ENCODE peak calls at places on chromosomes 11 and 22, in four cellular contexts. W, B, M and S are unnamed samples.

GRCh38 chr22:32648486-32648885 is 153.0 kb upstream of the TIMP3 start:
- DNase-seq in M (no peak), B (no peak), W (no peak), S (no peak)

GRCh38 chr11:96159968-96160367 is 183.0 kb downstream of the MAML2 start:
- DNase-seq in W (no peak), B (no peak), M (no peak), S (no peak)

GRCh38 chr22:36397081-36397766 is 9.5 kb upstream of the MYH9 start:
- DNase-seq in B (no peak), M (no peak), W (peak; percentile 76), S (no peak)

GRCh38 chr11:105915036-105915435 is 107.0 kb downstream of the MSANTD4 start:
- DNase-seq in M (no peak), W (no peak), B (no peak), S (no peak)

GRCh38 chr11:2562181-2562581 is 117.4 kb downstream of the KCNQ1 start:
- DNase-seq in M (no peak), B (no peak), W (no peak), S (no peak)

GRCh38 chr11:126118806-126119205 is 56.1 kb upstream of the CDON start:
- DNase-seq in W (no peak), M (no peak), B (no peak), S (no peak)

GRCh38 chr22:20258584-20259335 is 9.4 kb downstream of the RTN4R start:
- DNase-seq in W (no peak), M (no peak), B (no peak), S (no peak)

GRCh38 chr22:39665229-39665628 is 94.7 kb downstream of the CACNA1I start:
- DNase-seq in M (no peak), B (no peak), W (peak; percentile 41), S (no peak)

GRCh38 chr11:83574516-83574915 is 288.3 kb upstream of the CCDC90B start:
- DNase-seq in W (peak; percentile 26), B (no peak), M (no peak), S (no peak)

GRCh38 chr11:66046901-66047300 is 2.1 kb downstream of the GAL3ST3 start:
- DNase-seq in M (no peak), B (no peak), W (no peak), S (no peak)

GRCh38 chr22:44437493-44438015 is 60.5 kb downstream of the RTL6 start:
- DNase-seq in W (peak; percentile 49), M (no peak), B (no peak), S (no peak)